ENCODE peak calls at places on chromosomes 11 and 22, in seven cellular contexts. F, W, H, C, R, I and Z are unnamed samples.

GRCh38 chr11:33542921-33543320 is 157.7 kb downstream of the C11orf91 start:
- DNase-seq in R (no peak), I (no peak), F (peak; percentile 37), W (peak; percentile 77), H (no peak), C (peak; percentile 58), Z (peak; percentile 2)

GRCh38 chr22:39895682-39896081 is 2.1 kb upstream of the ENTHD1 start:
- DNase-seq in R (no peak), I (no peak), F (no peak), W (no peak), C (no peak), H (no peak), Z (no peak)

GRCh38 chr11:2761131-2762030 is 61.6 kb upstream of the KCNQ1OT1 start:
- DNase-seq in F (no peak), W (no peak), H (no peak), R (no peak), C (no peak), I (peak; percentile 62), Z (no peak)

GRCh38 chr11:129268371-129268770 is 76.2 kb upstream of the ARHGAP32 start:
- DNase-seq in F (no peak), C (no peak), R (no peak), I (no peak), W (no peak), H (no peak), Z (no peak)

GRCh38 chr11:13388741-13389140 is 74.3 kb downstream of the BTBD10 start:
- DNase-seq in H (no peak), R (no peak), C (no peak), I (no peak), W (no peak), F (no peak), Z (no peak)

GRCh38 chr11:112460141-112460540 is 199.5 kb upstream of the PLET1 start:
- DNase-seq in C (no peak), R (no peak), F (no peak), W (no peak), I (no peak), H (no peak), Z (no peak)

GRCh38 chr11:110121204-110121603 is 28.0 kb downstream of the ZC3H12C start:
- DNase-seq in F (no peak), H (peak; percentile 67), W (no peak), I (no peak), C (no peak), R (no peak), Z (no peak)

GRCh38 chr11:68840661-68841653 is 759 bp downstream of the CPT1A start:
- DNase-seq in I (peak; percentile 94), F (peak; percentile 71), H (no peak), R (peak; percentile 10), W (peak; percentile 73), C (peak; percentile 62), Z (no peak)

GRCh38 chr22:42648368-42649260 is 578 bp downstream of the CYB5R3 start:
- DNase-seq in H (peak; percentile 44), C (peak; percentile 59), I (peak; percentile 91), F (peak; percentile 74), R (no peak), W (no peak), Z (peak; percentile 68)

GRCh38 chr11:65444314-65445051 is 21.9 kb downstream of the NEAT1 start:
- DNase-seq in R (no peak), I (no peak), F (no peak), C (peak; percentile 29), H (no peak), W (no peak), Z (peak; percentile 44)
- H3K4me1 ChIP-seq in R (peaks cover 16% of the 10 kb centered on the region), I (peaks cover 44% of the 10 kb centered on the region), F (peaks cover 4% of the 10 kb centered on the region), C (peaks cover 35% of the 10 kb centered on the region), H (no peaks in the 10 kb centered on the region), W (no peaks in the 10 kb centered on the region), Z (peaks cover 25% of the 10 kb centered on the region)

GRCh38 chr11:17591293-17591692 is 44.2 kb downstream of the OTOG start:
- DNase-seq in I (peak; percentile 40), H (no peak), C (no peak), R (no peak), W (no peak), F (no peak), Z (no peak)
- H3K27me3 ChIP-seq in I (no peaks in the 10 kb centered on the region), H (no peaks in the 10 kb centered on the region), C (peaks cover 86% of the 10 kb centered on the region), R (no peaks in the 10 kb centered on the region), W (no peaks in the 10 kb centered on the region), F (no peaks in the 10 kb centered on the region), Z (no peaks in the 10 kb centered on the region)

DNA sequence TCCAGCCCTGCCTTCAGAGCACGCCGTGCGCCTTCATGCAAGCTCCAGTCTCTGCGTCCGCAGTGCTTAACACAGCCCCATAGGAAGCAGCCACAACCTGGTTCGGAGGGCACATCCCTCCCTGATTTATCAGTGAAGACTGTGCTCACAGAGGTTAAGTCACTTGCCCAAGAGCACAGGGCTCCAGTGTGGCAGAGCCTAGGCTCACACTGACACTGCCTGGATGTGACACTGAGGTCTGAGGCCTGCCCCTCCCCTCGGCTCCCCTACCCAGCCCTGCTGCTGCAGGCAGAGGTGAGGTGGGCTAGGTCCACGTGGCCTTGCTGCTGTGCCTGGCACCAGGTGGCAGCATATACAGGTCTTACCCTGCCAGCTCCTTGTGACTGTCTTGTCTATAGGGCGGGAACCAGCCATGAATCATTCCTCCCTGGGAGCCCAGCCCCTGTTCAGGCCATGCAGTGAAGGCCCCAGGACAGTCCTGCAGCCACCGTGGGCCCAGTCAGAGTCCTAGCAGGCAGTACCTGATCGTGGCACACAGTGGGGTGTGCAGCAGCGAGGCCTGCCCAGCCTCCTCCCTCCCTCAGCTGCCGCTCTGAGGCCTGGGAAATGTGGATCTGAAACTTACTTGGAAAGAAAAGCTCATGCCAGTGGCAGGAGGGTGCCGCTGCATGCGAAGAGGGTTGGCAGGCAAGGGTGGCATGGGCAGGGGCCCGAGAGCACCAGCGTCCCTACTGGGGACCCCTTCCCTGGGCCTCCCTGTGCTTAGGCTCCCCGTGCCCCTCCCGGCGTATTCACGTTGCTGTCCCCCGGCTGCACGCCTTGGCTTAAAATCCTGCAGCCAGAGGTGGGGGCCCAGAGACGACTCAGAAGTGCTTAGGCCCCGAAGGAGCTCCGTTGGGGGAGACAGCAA is 1.2 kb upstream of the CERK start:
- DNase-seq in C (peak; percentile 58), W (peak; percentile 52), F (peak; percentile 55), R (peak; percentile 77), I (peak; percentile 83), H (no peak), Z (peak; percentile 81)
- H3K27ac ChIP-seq in C (no peak overlapping the region), W (no peak overlapping the region), F (peak overlapping the region; percentile 96), R (peak overlapping the region; percentile 65), I (peak overlapping the region; percentile 76), H (peak overlapping the region; percentile 38), Z (peak overlapping the region; percentile 84)

GRCh38 chr11:575996-576756 is at the start of gene PHRF1:
- DNase-seq in C (peak; percentile 88), F (peak; percentile 96), H (peak; percentile 89), W (peak; percentile 96), R (peak; percentile 97), I (peak; percentile 98), Z (peak; percentile 90)
- H3K4me1 ChIP-seq in C (peaks cover 16% of the 10 kb centered on the region), F (peaks cover 47% of the 10 kb centered on the region), H (peaks cover 18% of the 10 kb centered on the region), W (peaks cover 12% of the 10 kb centered on the region), R (peaks cover 40% of the 10 kb centered on the region), I (peaks cover 66% of the 10 kb centered on the region), Z (peaks cover 48% of the 10 kb centered on the region)

DNA sequence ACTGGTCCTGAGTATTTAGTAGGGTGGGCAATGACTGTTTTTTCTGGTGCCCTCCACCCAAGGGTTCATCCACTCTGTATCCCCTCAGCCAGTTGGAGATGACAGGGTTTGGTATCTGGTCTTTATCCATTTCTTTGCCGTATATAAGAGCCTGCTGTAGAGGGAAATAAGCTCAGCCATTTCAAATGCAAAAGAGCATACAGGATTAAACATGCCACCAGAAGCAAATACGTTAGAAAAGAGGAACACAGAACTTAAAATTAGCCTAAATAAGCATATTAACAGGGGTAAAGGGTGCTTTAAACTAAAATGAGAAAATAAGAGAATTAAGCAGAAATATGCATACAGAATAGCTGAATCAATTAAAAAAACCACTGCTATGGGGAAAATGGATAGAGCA is 27.8 kb upstream of the TOP3B start:
- DNase-seq in R (no peak), W (no peak), I (no peak), F (no peak), C (no peak), H (no peak), Z (no peak)
- H3K27me3 ChIP-seq in R (peaks cover 5% of the 10 kb centered on the region), W (peaks cover 100% of the 10 kb centered on the region), I (no peaks in the 10 kb centered on the region), F (peaks cover 1% of the 10 kb centered on the region), C (peaks cover 52% of the 10 kb centered on the region), H (peaks cover 10% of the 10 kb centered on the region), Z (no peaks in the 10 kb centered on the region)

DNA sequence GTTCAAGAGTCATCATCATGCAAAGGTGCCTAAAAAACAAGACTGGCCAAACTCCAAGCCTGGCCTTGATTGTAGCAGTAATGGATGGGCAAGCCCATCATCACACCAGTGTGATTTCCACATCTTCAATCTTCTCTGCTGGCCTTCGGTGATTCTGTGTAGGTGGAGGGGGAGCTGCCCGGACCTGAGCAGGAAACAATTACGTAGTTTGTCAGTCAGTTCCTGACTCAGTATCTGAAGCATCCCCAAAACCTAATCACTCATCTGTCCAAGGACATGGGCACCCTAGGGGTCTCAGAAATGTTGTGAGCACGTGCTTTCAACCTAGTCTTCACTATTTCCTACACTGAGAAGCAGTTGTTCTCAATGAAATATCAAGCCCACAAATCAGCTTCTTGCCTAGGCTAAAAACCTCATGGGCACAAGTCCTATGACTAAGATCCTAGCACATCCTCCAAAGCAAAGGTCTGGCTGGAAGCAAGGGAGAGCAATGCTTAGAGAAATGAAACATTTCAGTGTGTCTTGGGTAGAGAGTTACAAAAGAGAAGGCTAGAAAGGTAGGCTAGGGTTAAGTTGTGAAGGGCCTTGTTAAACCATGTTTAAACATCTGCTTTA is 24.6 kb downstream of the ATG16L2 start:
- DNase-seq in F (no peak), C (no peak), H (peak; percentile 57), R (no peak), W (no peak), I (no peak), Z (no peak)
- H3K27ac ChIP-seq in F (no peak overlapping the region), C (no peak overlapping the region), H (no peak overlapping the region), R (no peak overlapping the region), W (no peak overlapping the region), I (no peak overlapping the region), Z (no peak overlapping the region)

DNA sequence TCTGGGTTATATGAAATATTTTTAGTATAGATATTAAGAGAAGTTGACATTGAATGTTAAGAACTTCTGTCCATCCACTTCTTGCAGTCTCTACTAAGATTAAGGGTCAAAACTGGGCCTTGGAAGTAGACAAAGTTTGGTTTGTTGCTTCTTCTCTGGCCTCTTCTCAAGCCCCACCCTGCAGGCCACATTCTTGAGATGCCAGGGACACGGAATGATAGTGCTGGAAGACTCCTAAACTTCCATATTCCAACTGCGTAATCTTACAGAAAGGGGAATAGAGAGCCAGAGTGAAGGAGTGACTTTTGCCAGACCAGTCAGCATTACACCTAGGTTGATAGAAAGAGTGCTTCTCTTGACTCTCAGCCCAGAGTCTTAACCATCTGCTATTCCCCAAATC is 136.3 kb upstream of the SYN3 start:
- DNase-seq in W (peak; percentile 45), R (no peak), I (no peak), C (no peak), H (no peak), F (no peak), Z (no peak)
- H3K4me1 ChIP-seq in W (peaks cover 6% of the 10 kb centered on the region), R (no peaks in the 10 kb centered on the region), I (no peaks in the 10 kb centered on the region), C (no peaks in the 10 kb centered on the region), H (no peaks in the 10 kb centered on the region), F (no peaks in the 10 kb centered on the region), Z (no peaks in the 10 kb centered on the region)